ENCODE peak calls at places on chromosome 10, in ten cellular contexts. F is HEK293T; I is cardiac septum; E is spleen; Q is substantia nigra; W is body of pancreas; N is fibroblast of pulmonary artery; T is T-helper 2 cell; J is choroid plexus epithelial cell; Z is activated effector memory CD4-positive, alpha-beta T cell treated with anti-CD3 and anti-CD28 coated beads, Interleukin-2, amount 50 U/mL, for 16 hours. O is an unnamed sample.

GRCh38 chr10:10785627-10786333 is 231.9 kb upstream of the CELF2 start:
- DNase-seq in E (no peak), J (peak; percentile 83), F (no peak), N (peak; percentile 78), I (no peak), Q (no peak), Z (no peak), W (no peak), T (no peak), O (no peak)

GRCh38 chr10:131928248-131929095 is 27.7 kb downstream of the PPP2R2D start:
- DNase-seq in W (no peak), J (peak; percentile 68), I (peak; percentile 47), Z (peak; percentile 75), E (peak; percentile 73), F (no peak), T (peak; percentile 74), N (peak; percentile 16), Q (no peak), O (peak; percentile 24)

GRCh38 chr10:24320373-24320772 is 111.4 kb downstream of the KIAA1217 start:
- DNase-seq in W (no peak), Q (no peak), I (no peak), Z (no peak), J (no peak), E (no peak), T (no peak), N (no peak), F (no peak), O (no peak)

GRCh38 chr10:92064506-92064905 is 140.9 kb downstream of the BTAF1 start:
- DNase-seq in N (no peak), E (no peak), Q (no peak), W (no peak), I (no peak), T (no peak), Z (no peak), J (no peak), F (no peak), O (no peak)

GRCh38 chr10:70137927-70138883 is 5.6 kb upstream of the AIFM2 start:
- DNase-seq in N (no peak), Z (no peak), E (peak; percentile 47), W (no peak), Q (no peak), T (no peak), J (no peak), F (no peak), I (no peak), O (no peak)

GRCh38 chr10:26556756-26557640 is 118.9 kb downstream of the APBB1IP start:
- DNase-seq in W (peak; percentile 55), I (no peak), J (peak; percentile 63), N (peak; percentile 74), F (peak; percentile 65), Z (peak; percentile 64), Q (peak; percentile 8), T (peak; percentile 57), E (no peak), O (no peak)

GRCh38 chr10:58743466-58744115 is 230.9 kb downstream of the BICC1 start:
- DNase-seq in N (peak; percentile 66), Q (no peak), J (peak; percentile 93), E (no peak), W (no peak), T (no peak), Z (no peak), I (no peak), F (peak; percentile 19), O (no peak)

GRCh38 chr10:131200856-131201470 is 110.6 kb downstream of the TCERG1L start:
- DNase-seq in E (peak; percentile 46), W (no peak), Q (no peak), I (peak; percentile 35), F (no peak), N (no peak), Z (peak; percentile 41), J (no peak), T (no peak), O (no peak)

GRCh38 chr10:116620423-116621400 is at the start of gene PNLIPRP2:
- DNase-seq in F (peak; percentile 31), T (no peak), J (no peak), W (peak; percentile 94), Q (no peak), I (no peak), Z (no peak), E (no peak), N (no peak), O (no peak)

GRCh38 chr10:124588736-124589451 is 127.3 kb downstream of the LHPP start:
- DNase-seq in Q (no peak), N (peak; percentile 45), T (no peak), E (peak; percentile 68), I (no peak), W (peak; percentile 43), J (peak; percentile 16), Z (no peak), F (peak; percentile 54), O (no peak)

GRCh38 chr10:63331586-63331985 is 134.2 kb downstream of the JMJD1C start:
- DNase-seq in W (no peak), Z (no peak), E (no peak), T (no peak), Q (no peak), J (peak; percentile 85), F (no peak), N (no peak), I (no peak), O (no peak)

GRCh38 chr10:7185367-7185690 is 225.5 kb downstream of the SFMBT2 start:
- DNase-seq in N (no peak), J (no peak), W (no peak), Z (no peak), Q (no peak), T (peak; percentile 88), I (no peak), F (no peak), E (no peak), O (peak; percentile 11)

GRCh38 chr10:100788027-100788900 is 42.9 kb downstream of the PAX2 start:
- DNase-seq in I (no peak), E (no peak), Z (peak; percentile 39), F (no peak), Q (no peak), T (no peak), W (no peak), J (no peak), N (no peak), O (no peak)

GRCh38 chr10:103648231-103648950 is 154.9 kb downstream of the NEURL1 start:
- DNase-seq in J (peak; percentile 39), E (no peak), Q (no peak), W (peak; percentile 21), F (no peak), N (no peak), T (no peak), I (no peak), Z (no peak), O (no peak)

GRCh38 chr10:119346063-119346835 is 138.9 kb downstream of the GRK5 start:
- DNase-seq in I (no peak), E (peak; percentile 66), J (peak; percentile 30), N (no peak), F (no peak), T (no peak), Q (no peak), Z (no peak), W (no peak), O (no peak)

O was measured in T-cell.